ENCODE peak calls at places on chromosome 3, in nine cellular contexts. I is tibial artery; J is PC-9; X is hepatocyte; K is substantia nigra; S is CD8-positive, alpha-beta memory T cell; O is fibroblast of lung; A is heart left ventricle; P is psoas muscle. G is an unnamed sample.

GRCh38 chr3:53844262-53845102 is 1.7 kb downstream of the CHDH start:
- DNase-seq in I (no peak), J (no peak), X (peak; percentile 50), K (no peak), S (no peak), O (no peak), A (no peak), P (no peak), G (no peak)

GRCh38 chr3:177934001-177934891 is 602.0 kb upstream of the KCNMB2 start:
- DNase-seq in I (no peak), J (no peak), X (peak; percentile 41), K (no peak), S (no peak), O (peak; percentile 27), A (no peak), P (peak; percentile 33), G (no peak)

GRCh38 chr3:45583021-45583851 is 11.3 kb upstream of the LIMD1 start:
- DNase-seq in I (peak; percentile 61), J (no peak), X (no peak), K (peak; percentile 74), S (no peak), O (peak; percentile 64), A (peak; percentile 80), P (peak; percentile 51), G (no peak)

GRCh38 chr3:111073186-111073585 is 1.6 kb downstream of the NECTIN3 start:
- DNase-seq in I (no peak), J (no peak), X (peak; percentile 19), K (no peak), S (no peak), O (peak; percentile 55), A (no peak), P (no peak), G (no peak)

GRCh38 chr3:172175254-172175599 is 135.8 kb downstream of the FNDC3B start:
- DNase-seq in I (no peak), J (no peak), X (no peak), K (no peak), S (no peak), O (no peak), A (no peak), P (no peak), G (no peak)

GRCh38 chr3:47949979-47950378 is 66.2 kb downstream of the MAP4 start:
- DNase-seq in I (no peak), J (no peak), X (no peak), K (no peak), S (no peak), O (no peak), A (no peak), P (no peak), G (no peak)

GRCh38 chr3:4060064-4060463 is 243.1 kb upstream of the SETMAR start:
- DNase-seq in I (no peak), J (peak; percentile 20), X (no peak), K (no peak), S (no peak), O (no peak), A (no peak), P (no peak), G (no peak)

GRCh38 chr3:105915524-105915923 is 46.7 kb upstream of the CBLB start:
- DNase-seq in I (no peak), J (no peak), X (no peak), K (no peak), S (no peak), O (no peak), A (no peak), P (no peak), G (no peak)

GRCh38 chr3:139491966-139492365 is 15.7 kb upstream of the RBP2 start:
- DNase-seq in I (no peak), J (no peak), X (no peak), K (no peak), S (no peak), O (no peak), A (no peak), P (no peak), G (no peak)

GRCh38 chr3:48502728-48503168 is 1.2 kb downstream of the SHISA5 start:
- DNase-seq in I (peak; percentile 78), J (no peak), X (no peak), K (peak; percentile 38), S (no peak), O (no peak), A (peak; percentile 35), P (peak; percentile 41), G (no peak)

GRCh38 chr3:89216021-89216739 is 108.8 kb downstream of the EPHA3 start:
- DNase-seq in I (no peak), J (no peak), X (no peak), K (no peak), S (no peak), O (peak; percentile 28), A (no peak), P (no peak), G (no peak)

GRCh38 chr3:107574650-107575049 is 51.9 kb downstream of the BBX start:
- DNase-seq in I (no peak), J (no peak), X (peak; percentile 26), K (no peak), S (no peak), O (peak; percentile 68), A (no peak), P (no peak), G (no peak)

GRCh38 chr3:60756636-60757035 is 494.6 kb downstream of the FHIT start:
- DNase-seq in I (no peak), J (no peak), X (no peak), K (no peak), S (no peak), O (no peak), A (no peak), P (no peak), G (no peak)

GRCh38 chr3:34174740-34175139 is 376.3 kb downstream of the PDCD6IP start:
- DNase-seq in I (no peak), J (no peak), X (no peak), K (no peak), S (no peak), O (no peak), A (no peak), P (no peak), G (no peak)

GRCh38 chr3:128547368-128547987 is 54.5 kb upstream of the GATA2 start:
- DNase-seq in I (no peak), J (no peak), X (peak; percentile 39), K (no peak), S (no peak), O (peak; percentile 15), A (no peak), P (no peak), G (no peak)

GRCh38 chr3:131217296-131217741 is 164.3 kb upstream of the NUDT16 start:
- DNase-seq in I (no peak), J (peak; percentile 38), X (peak; percentile 13), K (no peak), S (no peak), O (peak; percentile 28), A (no peak), P (no peak), G (no peak)

GRCh38 chr3:170162630-170163029 is 18.9 kb downstream of the PHC3 start:
- DNase-seq in I (no peak), J (no peak), X (no peak), K (no peak), S (no peak), O (no peak), A (no peak), P (no peak), G (no peak)

GRCh38 chr3:64799606-64800005 is 111.8 kb upstream of the ADAMTS9 start:
- DNase-seq in I (no peak), J (no peak), X (no peak), K (no peak), S (no peak), O (no peak), A (no peak), P (no peak), G (no peak)

GRCh38 chr3:141878326-141878725 is 1.9 kb downstream of the ATP1B3 start:
- DNase-seq in I (no peak), J (no peak), X (no peak), K (no peak), S (no peak), O (no peak), A (no peak), P (no peak), G (no peak)

GRCh38 chr3:30693470-30694120 is 87.2 kb downstream of the TGFBR2 start:
- DNase-seq in I (no peak), J (peak; percentile 35), X (peak; percentile 80), K (no peak), S (peak; percentile 59), O (peak; percentile 83), A (peak; percentile 54), P (no peak), G (peak; percentile 70)

GRCh38 chr3:195906865-195907729 is 1.3 kb downstream of the TNK2 start:
- DNase-seq in I (no peak), J (peak; percentile 76), X (no peak), K (peak; percentile 15), S (peak; percentile 89), O (no peak), A (no peak), P (peak; percentile 60), G (peak; percentile 86)

GRCh38 chr3:38479431-38480092 is 16.6 kb upstream of the EXOG start:
- DNase-seq in I (peak; percentile 79), J (peak; percentile 50), X (peak; percentile 83), K (peak; percentile 40), S (peak; percentile 33), O (peak; percentile 74), A (peak; percentile 60), P (peak; percentile 66), G (peak; percentile 51)

GRCh38 chr3:24393316-24393715 is 101.3 kb downstream of the THRB start:
- DNase-seq in I (no peak), J (no peak), X (no peak), K (no peak), S (no peak), O (no peak), A (no peak), P (no peak), G (no peak)
- H3K27ac ChIP-seq in I (no peak overlapping the region), J (no peak overlapping the region), X (no peak overlapping the region), K (no peak overlapping the region), S (no peak overlapping the region), O (no peak overlapping the region), A (no peak overlapping the region), P (no peak overlapping the region), G (no peak overlapping the region)

DNA sequence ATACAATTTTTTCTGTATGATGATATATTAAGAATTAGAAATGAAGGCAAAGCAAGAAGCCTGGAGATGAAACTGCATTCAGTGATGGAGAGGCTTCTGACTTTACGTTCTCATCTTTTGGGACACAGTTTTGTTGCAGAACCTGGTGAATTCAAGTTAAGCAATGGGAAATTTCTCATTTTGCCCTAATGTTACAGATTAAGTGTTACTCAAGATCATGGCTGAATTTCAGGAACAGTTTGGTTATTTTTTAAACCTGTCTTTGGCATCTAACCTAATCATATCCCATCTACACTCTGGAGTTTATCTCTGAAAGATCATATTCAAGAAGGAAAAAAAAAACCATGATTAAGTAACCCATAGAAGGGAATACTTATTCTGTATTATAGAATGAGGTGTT is 6.0 kb downstream of the NIT2 start:
- DNase-seq in I (no peak), J (no peak), X (no peak), K (no peak), S (no peak), O (no peak), A (no peak), P (no peak), G (no peak)
- H3K27ac ChIP-seq in I (no peak overlapping the region), J (no peak overlapping the region), X (no peak overlapping the region), K (no peak overlapping the region), S (no peak overlapping the region), O (no peak overlapping the region), A (no peak overlapping the region), P (no peak overlapping the region), G (no peak overlapping the region)

GRCh38 chr3:61924065-61924740 is 362.8 kb downstream of the PTPRG start:
- DNase-seq in I (no peak), J (no peak), X (no peak), K (no peak), S (no peak), O (no peak), A (peak; percentile 83), P (peak; percentile 45), G (no peak)
- H3K27ac ChIP-seq in I (no peak overlapping the region), J (no peak overlapping the region), X (no peak overlapping the region), K (no peak overlapping the region), S (no peak overlapping the region), O (no peak overlapping the region), A (peak overlapping the region; percentile 76), P (peak overlapping the region; percentile 90), G (no peak overlapping the region)

GRCh38 chr3:13349823-13350222 is 70.3 kb downstream of the NUP210 start:
- DNase-seq in I (no peak), J (no peak), X (no peak), K (no peak), S (no peak), O (no peak), A (no peak), P (no peak), G (no peak)
- H3K27ac ChIP-seq in I (no peak overlapping the region), J (no peak overlapping the region), X (no peak overlapping the region), K (no peak overlapping the region), S (no peak overlapping the region), O (no peak overlapping the region), A (no peak overlapping the region), P (no peak overlapping the region), G (peak overlapping the region; percentile 40)